ENCODE peak calls at places on chromosome 6, in four cellular contexts. One of them, this sample, is unnamed. For H3K9me3, the result is how much of the 10 kb centered on the place peaks cover.

GRCh38 chr6:52877168-52877567 is 32.3 kb downstream of the GSTA3 start:
- DNase-seq in endothelial cell of umbilical vein: no peak
- DNase-seq in H9: no peak
- DNase-seq in GM23248: peak
- DNase-seq in this sample: peak

GRCh38 chr6:144064831-144065668 is 30.3 kb downstream of the SF3B5 start:
- DNase-seq in H9: no peak
- DNase-seq in endothelial cell of umbilical vein: peak
- DNase-seq in GM23248: peak
- DNase-seq in this sample: no peak

GRCh38 chr6:55141611-55142010 is 32.7 kb upstream of the HCRTR2 start:
- DNase-seq in H9: no peak
- DNase-seq in endothelial cell of umbilical vein: no peak
- DNase-seq in GM23248: peak
- DNase-seq in this sample: no peak

GRCh38 chr6:31122803-31123706 is 2.8 kb upstream of the CDSN start:
- DNase-seq in endothelial cell of umbilical vein: peak
- DNase-seq in GM23248: peak
- DNase-seq in H9: no peak
- DNase-seq in this sample: peak

GRCh38 chr6:41723178-41723935 is 12.1 kb downstream of the TFEB start:
- DNase-seq in GM23248: peak
- DNase-seq in endothelial cell of umbilical vein: no peak
- DNase-seq in H9: peak
- DNase-seq in this sample: peak

GRCh38 chr6:170003027-170003426 is 251.6 kb downstream of the ERMARD start:
- DNase-seq in endothelial cell of umbilical vein: no peak
- DNase-seq in GM23248: no peak
- DNase-seq in H9: peak
- DNase-seq in this sample: no peak

GRCh38 chr6:13415276-13415675 is 72.1 kb downstream of the GFOD1 start:
- DNase-seq in endothelial cell of umbilical vein: no peak
- DNase-seq in GM23248: no peak
- DNase-seq in H9: no peak
- DNase-seq in this sample: no peak

GRCh38 chr6:35485402-35485877 is 11.4 kb downstream of the TEAD3 start:
- DNase-seq in endothelial cell of umbilical vein: no peak
- DNase-seq in GM23248: peak
- DNase-seq in H9: peak
- DNase-seq in this sample: peak

GRCh38 chr6:26028753-26029569 is 58.3 kb upstream of the HFE start:
- DNase-seq in GM23248: no peak
- DNase-seq in endothelial cell of umbilical vein: no peak
- DNase-seq in H9: peak
- DNase-seq in this sample: no peak

GRCh38 chr6:37657117-37657886 is 40.4 kb downstream of the MDGA1 start:
- DNase-seq in GM23248: peak
- DNase-seq in endothelial cell of umbilical vein: no peak
- DNase-seq in H9: no peak
- DNase-seq in this sample: peak

GRCh38 chr6:17493286-17493685 is 99.9 kb downstream of the CAP2 start:
- DNase-seq in GM23248: peak
- DNase-seq in endothelial cell of umbilical vein: peak
- DNase-seq in H9: no peak
- DNase-seq in this sample: peak

GRCh38 chr6:116528163-116528562 is 16.7 kb downstream of the CALHM5 start:
- DNase-seq in endothelial cell of umbilical vein: peak
- DNase-seq in H9: no peak
- DNase-seq in GM23248: no peak
- DNase-seq in this sample: no peak

GRCh38 chr6:158560787-158561246 is 926 bp downstream of the TMEM181 start:
- DNase-seq in endothelial cell of umbilical vein: peak
- DNase-seq in H9: no peak
- DNase-seq in GM23248: peak
- DNase-seq in this sample: no peak

GRCh38 chr6:28907394-28907793 is 16.4 kb downstream of the TRIM27 start:
- DNase-seq in H9: no peak
- DNase-seq in endothelial cell of umbilical vein: no peak
- DNase-seq in GM23248: peak
- DNase-seq in this sample: peak

GRCh38 chr6:47034919-47035318 is 7.2 kb downstream of the ADGRF1 start:
- DNase-seq in GM23248: peak
- DNase-seq in H9: no peak
- DNase-seq in endothelial cell of umbilical vein: peak
- DNase-seq in this sample: peak

GRCh38 chr6:36443498-36443844 is 671 bp downstream of the KCTD20 start:
- DNase-seq in GM23248: peak
- DNase-seq in H9: no peak
- DNase-seq in endothelial cell of umbilical vein: no peak
- DNase-seq in this sample: no peak

GRCh38 chr6:150755524-150755923 is 110.0 kb upstream of the MTHFD1L start:
- DNase-seq in GM23248: no peak
- DNase-seq in endothelial cell of umbilical vein: no peak
- DNase-seq in H9: no peak
- DNase-seq in this sample: no peak

GRCh38 chr6:146357578-146358340 is 185.9 kb upstream of the RAB32 start:
- DNase-seq in GM23248: peak
- DNase-seq in H9: no peak
- DNase-seq in endothelial cell of umbilical vein: peak
- DNase-seq in this sample: peak

GRCh38 chr6:56693246-56693607 is 50.5 kb upstream of the DST start:
- DNase-seq in H9: no peak
- DNase-seq in GM23248: peak
- DNase-seq in endothelial cell of umbilical vein: no peak
- DNase-seq in this sample: peak

GRCh38 chr6:79750806-79751205 is 119.7 kb downstream of the SH3BGRL2 start:
- DNase-seq in H9: no peak
- DNase-seq in GM23248: no peak
- DNase-seq in endothelial cell of umbilical vein: no peak
- DNase-seq in this sample: no peak

GRCh38 chr6:38337819-38338465 is 301.8 kb downstream of the BTBD9 start:
- DNase-seq in GM23248: peak
- DNase-seq in endothelial cell of umbilical vein: peak
- DNase-seq in H9: no peak
- DNase-seq in this sample: peak

GRCh38 chr6:36404164-36404563 is 16.7 kb upstream of the ETV7 start:
- DNase-seq in endothelial cell of umbilical vein: no peak
- DNase-seq in GM23248: no peak
- DNase-seq in H9: no peak
- DNase-seq in this sample: no peak

GRCh38 chr6:101761124-101761601 is 367.7 kb downstream of the GRIK2 start:
- DNase-seq in H9: no peak
- DNase-seq in endothelial cell of umbilical vein: no peak
- DNase-seq in GM23248: peak
- DNase-seq in this sample: peak

GRCh38 chr6:16450285-16450684 is 211.9 kb downstream of the GMPR start:
- DNase-seq in H9: no peak
- DNase-seq in endothelial cell of umbilical vein: no peak
- DNase-seq in GM23248: peak
- DNase-seq in this sample: peak
- H3K4me2 ChIP-seq in H9: no peak
- H3K4me2 ChIP-seq in endothelial cell of umbilical vein: no peak
- H3K4me2 ChIP-seq in GM23248: peak
- H3K4me2 ChIP-seq in this sample: peak

DNA sequence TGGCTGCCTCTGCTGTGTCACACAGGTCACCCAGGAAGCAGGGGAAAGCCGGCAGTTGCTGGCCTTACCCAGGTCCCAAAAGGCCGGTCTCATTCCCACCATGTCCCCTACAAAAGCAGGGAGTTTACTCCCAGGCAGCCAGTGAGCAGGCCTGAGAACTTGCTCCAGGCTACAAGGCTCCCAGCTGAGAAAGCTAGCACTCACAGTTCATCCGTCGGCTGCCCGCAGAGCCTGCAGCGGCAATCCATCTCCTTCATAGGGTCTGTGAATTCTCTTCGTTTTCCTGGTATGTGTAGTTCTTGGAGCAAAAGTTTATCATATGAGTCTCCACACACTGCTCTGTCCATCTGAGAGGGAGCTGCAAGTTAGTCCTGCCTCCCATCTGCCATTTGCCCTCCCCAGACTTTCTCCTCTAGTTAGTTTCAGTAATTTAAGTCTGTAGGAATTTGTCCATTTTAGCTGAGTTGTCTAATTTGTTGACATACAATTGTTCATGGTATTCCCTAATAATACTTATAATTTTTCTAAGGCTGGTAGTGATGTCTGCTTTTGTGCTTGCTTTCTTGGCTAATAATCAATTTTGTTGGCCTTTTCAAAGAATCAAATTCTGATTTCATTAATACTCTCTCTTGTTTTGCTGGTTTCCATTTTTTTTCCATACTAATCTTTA is 135.6 kb downstream of the MAP3K4 start:
- DNase-seq in H9: no peak
- DNase-seq in GM23248: no peak
- DNase-seq in endothelial cell of umbilical vein: no peak
- DNase-seq in this sample: no peak
- H3K9me3 ChIP-seq in H9: under half
- H3K9me3 ChIP-seq in GM23248: under half
- H3K9me3 ChIP-seq in endothelial cell of umbilical vein: under half
- H3K9me3 ChIP-seq in this sample: under half

DNA sequence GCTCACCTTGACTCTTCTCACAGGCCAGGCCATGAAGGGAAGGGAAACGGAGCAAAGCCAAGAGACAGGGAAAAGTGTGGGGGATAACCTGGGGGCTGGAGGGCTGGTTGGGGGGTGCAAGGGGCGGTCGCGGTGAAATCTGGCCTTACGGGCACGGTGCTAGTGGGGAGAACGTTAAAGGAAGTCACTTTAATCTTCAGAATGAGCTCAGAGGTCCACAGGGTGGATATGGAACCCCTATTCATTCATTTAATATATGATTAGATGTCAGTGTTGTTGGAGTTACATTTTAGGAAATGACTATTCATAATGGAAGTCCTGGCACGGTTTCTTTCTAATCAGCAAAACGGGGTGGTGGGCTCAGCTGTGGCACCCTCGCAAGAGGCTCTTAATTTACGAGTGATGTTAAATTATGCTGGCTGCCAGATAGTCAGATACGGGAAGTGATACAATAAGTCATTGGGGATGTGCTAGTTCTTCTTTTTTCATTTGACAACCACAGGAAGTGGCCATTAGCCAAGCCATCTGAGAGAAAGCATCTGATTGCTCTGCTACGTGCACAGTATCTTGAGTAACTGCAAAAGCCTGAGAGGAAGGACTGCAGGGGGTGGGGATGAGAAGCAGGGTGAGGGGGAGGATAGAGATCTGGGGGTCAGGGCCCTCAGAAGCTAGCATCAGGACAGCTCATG is 253.0 kb downstream of the QKI start:
- DNase-seq in endothelial cell of umbilical vein: no peak
- DNase-seq in GM23248: peak
- DNase-seq in H9: no peak
- DNase-seq in this sample: peak
- H3K4me2 ChIP-seq in endothelial cell of umbilical vein: no peak
- H3K4me2 ChIP-seq in GM23248: no peak
- H3K4me2 ChIP-seq in H9: no peak
- H3K4me2 ChIP-seq in this sample: peak

GRCh38 chr6:168277274-168277669 is 42.3 kb downstream of the DACT2 start:
- DNase-seq in GM23248: no peak
- DNase-seq in endothelial cell of umbilical vein: no peak
- DNase-seq in H9: no peak
- DNase-seq in this sample: no peak

GRCh38 chr6:168275168-168275567 is 44.4 kb downstream of the DACT2 start:
- DNase-seq in endothelial cell of umbilical vein: no peak
- DNase-seq in GM23248: no peak
- DNase-seq in H9: no peak
- DNase-seq in this sample: no peak

GRCh38 chr6:168278904-168279303 is 40.7 kb downstream of the DACT2 start:
- DNase-seq in GM23248: no peak
- DNase-seq in endothelial cell of umbilical vein: no peak
- DNase-seq in H9: no peak
- DNase-seq in this sample: no peak

GRCh38 chr6:168274046-168274952 is 45.3 kb downstream of the DACT2 start:
- DNase-seq in H9: peak
- DNase-seq in endothelial cell of umbilical vein: no peak
- DNase-seq in GM23248: no peak
- DNase-seq in this sample: no peak

DNA sequence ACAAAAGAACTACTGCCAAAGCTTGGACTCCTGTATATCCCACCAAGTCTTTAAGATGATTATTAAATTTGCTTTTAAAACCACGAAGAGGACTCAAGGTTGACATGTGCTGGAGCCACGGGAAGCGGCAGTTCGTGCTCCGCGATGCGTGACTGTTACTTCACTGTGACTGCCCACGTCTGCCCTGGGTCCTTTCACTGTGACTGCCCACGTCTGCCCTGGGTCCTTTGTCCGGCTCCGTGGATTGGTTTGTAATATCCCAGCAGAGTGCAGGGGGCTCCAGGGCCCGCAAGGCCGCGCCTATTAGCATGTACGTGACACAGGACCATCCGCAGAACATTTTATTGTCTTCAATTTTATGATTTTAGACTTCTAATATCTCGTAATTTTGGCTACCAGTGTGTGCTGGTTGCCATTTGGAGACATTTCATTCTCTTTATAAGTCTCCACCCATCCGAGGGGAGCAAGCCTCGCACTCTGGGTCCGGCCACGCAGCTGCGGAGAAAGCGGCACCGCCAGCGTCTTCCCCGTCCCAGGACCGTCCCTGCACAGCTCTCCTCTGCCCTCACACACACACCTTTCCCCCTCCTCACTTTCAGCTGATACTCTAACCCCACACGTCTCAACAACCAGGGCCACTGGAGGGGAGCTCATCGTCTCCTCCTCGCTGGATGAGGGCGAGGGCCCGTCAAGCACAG is 42.9 kb downstream of the DACT2 start:
- DNase-seq in endothelial cell of umbilical vein: no peak
- DNase-seq in H9: no peak
- DNase-seq in GM23248: no peak
- DNase-seq in this sample: no peak
- H3K9me3 ChIP-seq in endothelial cell of umbilical vein: under half
- H3K9me3 ChIP-seq in H9: under half
- H3K9me3 ChIP-seq in GM23248: under half
- H3K9me3 ChIP-seq in this sample: under half

GRCh38 chr6:33784787-33785186 is 4.1 kb downstream of the LEMD2 start:
- DNase-seq in endothelial cell of umbilical vein: no peak
- DNase-seq in GM23248: no peak
- DNase-seq in H9: no peak
- DNase-seq in this sample: no peak

GRCh38 chr6:33781105-33781975 is 7.6 kb downstream of the LEMD2 start:
- DNase-seq in H9: peak
- DNase-seq in endothelial cell of umbilical vein: peak
- DNase-seq in GM23248: peak
- DNase-seq in this sample: peak

GRCh38 chr6:33783781-33784520 is 5.0 kb downstream of the LEMD2 start:
- DNase-seq in GM23248: peak
- DNase-seq in H9: no peak
- DNase-seq in endothelial cell of umbilical vein: no peak
- DNase-seq in this sample: no peak

GRCh38 chr6:33779895-33780294 is 9.0 kb downstream of the LEMD2 start:
- DNase-seq in H9: no peak
- DNase-seq in endothelial cell of umbilical vein: no peak
- DNase-seq in GM23248: no peak
- DNase-seq in this sample: no peak

DNA sequence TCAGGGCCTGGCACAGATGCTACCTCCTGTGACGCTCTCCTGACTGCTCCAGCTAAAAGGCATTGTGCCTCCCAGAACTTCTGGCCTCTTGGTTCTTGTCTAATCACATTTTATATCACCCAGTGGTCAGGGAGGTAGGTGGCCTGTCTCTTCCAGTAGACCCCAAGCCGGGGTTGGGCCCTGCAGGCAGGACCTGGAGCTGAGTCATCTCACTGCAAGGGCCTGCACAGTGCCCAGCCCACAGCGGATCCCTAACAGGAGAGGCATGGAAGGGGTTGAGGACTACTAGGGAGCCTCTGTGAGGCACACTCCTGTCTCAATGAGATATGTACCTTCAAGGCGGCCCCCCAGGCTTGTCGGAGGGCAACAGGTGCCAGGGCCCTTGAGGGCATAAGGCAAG is 6.4 kb downstream of the LEMD2 start:
- DNase-seq in H9: no peak
- DNase-seq in GM23248: no peak
- DNase-seq in endothelial cell of umbilical vein: no peak
- DNase-seq in this sample: no peak
- H3K4me2 ChIP-seq in H9: no peak
- H3K4me2 ChIP-seq in GM23248: no peak
- H3K4me2 ChIP-seq in endothelial cell of umbilical vein: no peak
- H3K4me2 ChIP-seq in this sample: peak